ENCODE peak calls at places on chromosome 5, in five cellular contexts. J is lung, Y is GM20000, U is Peyer's patch, M is A549. O is an unnamed sample.

GRCh38 chr5:119389288-119390065 is 33.7 kb downstream of the TNFAIP8 start:
- DNase-seq in U (no peak), M (no peak), Y (no peak), J (no peak), O (no peak)

GRCh38 chr5:10293907-10294662 is 13.6 kb downstream of the CMBL start:
- DNase-seq in Y (no peak), U (no peak), M (no peak), J (no peak), O (no peak)

GRCh38 chr5:53882637-53883036 is 322.2 kb downstream of the NDUFS4 start:
- DNase-seq in M (no peak), Y (no peak), U (no peak), J (no peak), O (no peak)

GRCh38 chr5:51380603-51381207 is 2.5 kb upstream of the ISL1 start:
- DNase-seq in Y (peak), J (no peak), U (no peak), M (peak), O (no peak)

GRCh38 chr5:122805481-122805880 is 30.6 kb downstream of the SNX2 start:
- DNase-seq in Y (no peak), U (no peak), J (no peak), M (no peak), O (no peak)

GRCh38 chr5:28707706-28708105 is 1669.3 kb upstream of the CDH9 start:
- DNase-seq in U (no peak), M (no peak), J (no peak), Y (no peak), O (no peak)

GRCh38 chr5:132283423-132284043 is 10.7 kb upstream of the SLC22A4 start:
- DNase-seq in U (no peak), Y (no peak), M (peak), J (no peak), O (no peak)

GRCh38 chr5:33272288-33272687 is 168.5 kb upstream of the TARS1 start:
- DNase-seq in J (no peak), Y (no peak), M (peak), U (no peak), O (no peak)

GRCh38 chr5:91072891-91073290 is 310.2 kb downstream of the ARRDC3 start:
- DNase-seq in U (no peak), M (no peak), J (no peak), Y (no peak), O (no peak)

GRCh38 chr5:174719211-174719610 is 5.2 kb upstream of the MSX2 start:
- DNase-seq in U (no peak), M (no peak), J (no peak), Y (no peak), O (no peak)

GRCh38 chr5:3392306-3392939 is 203.2 kb upstream of the IRX1 start:
- DNase-seq in J (no peak), U (peak), Y (peak), M (peak), O (no peak)

GRCh38 chr5:142922223-142922952 is 152.2 kb downstream of the ARHGAP26 start:
- DNase-seq in Y (peak), J (no peak), M (peak), U (no peak), O (no peak)

GRCh38 chr5:108420182-108420581 is 38.3 kb upstream of the FBXL17 start:
- DNase-seq in J (no peak), U (no peak), Y (no peak), M (no peak), O (no peak)

GRCh38 chr5:136729901-136730355 is 364.6 kb upstream of the TRPC7 start:
- DNase-seq in Y (no peak), J (no peak), M (peak), U (no peak), O (no peak)

GRCh38 chr5:16932401-16932800 is 3.7 kb downstream of the MYO10 start:
- DNase-seq in U (no peak), M (no peak), J (no peak), Y (no peak), O (no peak)

GRCh38 chr5:133533541-133533940 is 78.8 kb downstream of the FSTL4 start:
- DNase-seq in J (no peak), Y (no peak), U (no peak), M (no peak), O (no peak)

GRCh38 chr5:123496892-123497291 is 15.1 kb upstream of the CSNK1G3 start:
- DNase-seq in M (no peak), Y (no peak), U (no peak), J (no peak), O (no peak)

GRCh38 chr5:58013542-58014258 is 446.2 kb downstream of the PLK2 start:
- DNase-seq in U (no peak), J (no peak), M (no peak), Y (no peak), O (no peak)

GRCh38 chr5:177520271-177520670 is 3.5 kb upstream of the DDX41 start:
- DNase-seq in Y (no peak), U (peak), M (no peak), J (no peak), O (peak)

GRCh38 chr5:14286574-14287399 is 143.6 kb downstream of the TRIO start:
- DNase-seq in J (no peak), M (no peak), Y (peak), U (no peak), O (no peak)

GRCh38 chr5:173236531-173237501 is 1.8 kb upstream of the NKX2-5 start:
- DNase-seq in Y (peak), M (no peak), J (no peak), U (no peak), O (no peak)

GRCh38 chr5:173802670-173803165 is 85.4 kb upstream of the CPEB4 start:
- DNase-seq in Y (no peak), J (peak), U (peak), M (peak), O (peak)

GRCh38 chr5:133746834-133747233 is 134.5 kb upstream of the FSTL4 start:
- DNase-seq in J (no peak), U (no peak), Y (no peak), M (peak), O (no peak)

GRCh38 chr5:138967806-138968448 is 92.8 kb upstream of the LRRTM2 start:
- DNase-seq in Y (no peak), J (peak), M (no peak), U (peak), O (no peak)

GRCh38 chr5:125065114-125065513 is 318.7 kb upstream of the ZNF608 start:
- DNase-seq in J (no peak), Y (no peak), U (no peak), M (no peak), O (no peak)

GRCh38 chr5:30594331-30594730 is 599.2 kb upstream of the CDH6 start:
- DNase-seq in Y (no peak), M (no peak), U (no peak), J (no peak), O (no peak)

GRCh38 chr5:115542076-115542475 is 2.5 kb downstream of the FEM1C start:
- DNase-seq in M (no peak), Y (no peak), U (no peak), J (no peak), O (no peak)

GRCh38 chr5:146675700-146676099 is 159.7 kb upstream of the GPR151 start:
- DNase-seq in Y (no peak), J (no peak), M (no peak), U (no peak), O (no peak)

GRCh38 chr5:170861855-170862766 is at the start of gene RANBP17:
- DNase-seq in U (peak), Y (peak), M (peak), J (peak), O (no peak)

GRCh38 chr5:93022770-93023169 is 558.2 kb downstream of the NR2F1-AS1 start:
- DNase-seq in U (no peak), M (no peak), J (no peak), Y (no peak), O (no peak)

GRCh38 chr5:96652769-96653455 is 9.3 kb upstream of the CAST start:
- DNase-seq in Y (no peak), U (no peak), M (no peak), J (no peak), O (no peak)

GRCh38 chr5:174729075-174729680 is 4.8 kb downstream of the MSX2 start:
- DNase-seq in J (no peak), U (no peak), Y (no peak), M (no peak), O (no peak)

GRCh38 chr5:6750951-6751685 is 37.9 kb downstream of the TENT4A start:
- DNase-seq in Y (no peak), U (peak), M (no peak), J (no peak), O (no peak)

GRCh38 chr5:145947581-145947980 is 11.2 kb downstream of the SH3RF2 start:
- DNase-seq in U (no peak), M (no peak), J (no peak), Y (no peak), O (no peak)

GRCh38 chr5:113336975-113337374 is 97.8 kb downstream of the TSSK1B start:
- DNase-seq in Y (peak), J (no peak), M (peak), U (no peak), O (no peak)

GRCh38 chr5:138455191-138455930 is 9.9 kb upstream of the EGR1 start:
- DNase-seq in U (no peak), M (no peak), J (no peak), Y (no peak), O (no peak)

GRCh38 chr5:102974177-102974576 is 145.8 kb downstream of the GIN1 start:
- DNase-seq in J (no peak), U (no peak), Y (no peak), M (no peak), O (no peak)
- TF ChIP-seq CTCF in J (no peak), U (no peak), Y (no peak), M (no peak), O (no peak)

DNA sequence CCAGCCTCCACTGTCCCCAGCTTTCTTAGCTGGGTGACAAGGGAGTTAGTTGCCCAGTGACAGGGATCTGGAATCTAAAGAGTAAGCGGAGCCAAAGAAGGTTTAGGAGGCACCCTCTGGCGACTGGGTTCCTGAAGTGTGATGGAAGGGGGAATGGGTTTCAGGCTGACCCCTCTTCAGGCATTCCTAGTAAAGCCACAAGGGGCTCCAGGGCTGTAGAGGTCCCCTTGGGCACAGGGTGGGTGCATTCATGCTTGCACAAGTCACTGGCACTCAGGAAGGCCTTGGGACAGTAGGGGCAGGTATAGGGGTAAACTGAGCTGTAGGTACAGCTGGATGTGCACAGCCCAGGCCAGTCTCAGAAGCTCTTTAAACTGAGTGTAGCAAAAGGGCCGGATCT is 74.2 kb downstream of the CPLANE1 start:
- DNase-seq in J (no peak), Y (no peak), U (no peak), M (no peak), O (no peak)
- TF ChIP-seq CTCF in J (no peak), Y (no peak), U (no peak), M (no peak), O (no peak)

GRCh38 chr5:68287976-68288755 is 72.6 kb downstream of the PIK3R1 start:
- DNase-seq in Y (peak), J (peak), U (peak), M (peak), O (peak)

GRCh38 chr5:68287631-68287975 is 72.0 kb downstream of the PIK3R1 start:
- DNase-seq in U (no peak), J (no peak), M (no peak), Y (no peak), O (no peak)

GRCh38 chr5:68285857-68286611 is 70.5 kb downstream of the PIK3R1 start:
- DNase-seq in J (no peak), M (no peak), U (no peak), Y (peak), O (no peak)

GRCh38 chr5:68285075-68285827 is 69.7 kb downstream of the PIK3R1 start:
- DNase-seq in U (no peak), J (no peak), M (no peak), Y (peak), O (no peak)

DNA sequence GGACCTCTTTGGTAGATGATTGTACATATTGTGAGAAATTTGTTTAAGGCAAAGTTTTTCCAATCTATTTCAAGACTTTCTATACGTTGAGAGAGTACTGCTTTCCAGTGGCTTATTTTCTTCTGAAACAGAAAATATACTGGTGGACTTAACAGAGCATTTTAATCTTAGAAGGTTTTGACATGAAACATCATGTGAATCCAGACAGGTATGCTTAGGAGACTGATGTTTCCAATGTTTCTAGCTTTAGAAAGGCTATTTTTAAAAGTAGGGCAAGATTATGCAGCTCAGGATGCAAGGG is 71.0 kb downstream of the PIK3R1 start:
- DNase-seq in Y (no peak), M (no peak), J (no peak), U (no peak), O (no peak)
- TF ChIP-seq CTCF in Y (no peak), M (no peak), J (no peak), U (no peak), O (peak)

GRCh38 chr5:141669519-141669918 is 12.5 kb downstream of the ARAP3 start:
- DNase-seq in J (no peak), U (no peak), Y (no peak), M (no peak), O (no peak)
- TF ChIP-seq CTCF in J (no peak), U (no peak), Y (no peak), M (no peak), O (no peak)

GRCh38 chr5:150389759-150390256 is 22.9 kb downstream of the CD74 start:
- DNase-seq in M (peak), Y (no peak), J (no peak), U (no peak), O (no peak)
- TF ChIP-seq CTCF in M (no peak), Y (no peak), J (no peak), U (no peak), O (peak)

GRCh38 chr5:109848130-109848529 is 158.4 kb downstream of the MAN2A1 start:
- DNase-seq in U (no peak), Y (no peak), M (no peak), J (no peak), O (no peak)

GRCh38 chr5:109849478-109850088 is 159.9 kb downstream of the MAN2A1 start:
- DNase-seq in U (no peak), Y (no peak), M (no peak), J (no peak), O (no peak)

GRCh38 chr5:109844148-109844547 is 154.4 kb downstream of the MAN2A1 start:
- DNase-seq in M (peak), Y (no peak), J (no peak), U (no peak), O (no peak)

DNA sequence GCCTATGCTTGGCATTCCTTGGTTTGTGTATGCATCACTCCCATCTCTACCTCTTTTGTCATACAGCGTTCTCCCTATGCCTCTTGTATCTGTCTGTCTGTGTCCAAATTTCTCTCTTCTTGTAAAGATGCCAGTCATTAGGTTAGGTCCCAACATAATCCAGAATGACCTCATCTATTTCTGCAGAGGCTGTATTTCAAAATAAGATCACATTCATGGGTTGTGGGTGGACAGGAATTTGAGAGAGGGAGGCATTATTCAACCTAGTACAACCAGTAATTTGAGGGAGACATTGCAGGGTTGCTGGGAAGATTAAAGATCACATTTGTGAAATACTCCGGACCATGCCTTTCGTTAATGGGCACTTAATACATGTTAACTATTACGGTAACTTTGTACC is 155.0 kb downstream of the MAN2A1 start:
- DNase-seq in M (no peak), U (no peak), J (no peak), Y (no peak), O (no peak)
- TF ChIP-seq CTCF in M (no peak), U (no peak), J (no peak), Y (no peak), O (no peak)